ENCODE peak calls at places on chromosomes 4 and X, in eight cellular contexts. O is HEK293T, T is H9, S is NCI-H2081, R is cerebellum, B is SJSA1, H is COR-L47, W is fibroblast of pulmonary artery. D is an unnamed sample.

GRCh38 chr4:102519925-102520324 is 18.8 kb downstream of the NFKB1 start:
- DNase-seq in R (no peak), W (no peak), B (no peak), S (no peak), O (no peak), H (no peak), T (no peak), D (no peak)

GRCh38 chr4:107183155-107183774 is 147.2 kb upstream of the DKK2 start:
- DNase-seq in S (peak), H (peak), W (peak), R (peak), T (no peak), O (peak), B (no peak), D (no peak)

GRCh38 chr4:117495802-117496201 is 410.4 kb upstream of the TRAM1L1 start:
- DNase-seq in S (no peak), T (no peak), H (no peak), W (no peak), B (no peak), O (no peak), R (no peak), D (no peak)

GRCh38 chrX:20221902-20222301 is 44.8 kb downstream of the RPS6KA3 start:
- DNase-seq in W (no peak), O (no peak), S (no peak), B (no peak), H (no peak), T (no peak), R (no peak), D (no peak)

GRCh38 chr4:4259484-4260100 is 11.6 kb upstream of the TMEM128 start:
- DNase-seq in T (no peak), R (no peak), B (no peak), O (no peak), W (no peak), H (no peak), S (no peak), D (no peak)

GRCh38 chr4:152459326-152459725 is 76.6 kb downstream of the FBXW7 start:
- DNase-seq in S (no peak), O (no peak), T (no peak), H (no peak), R (no peak), B (no peak), W (no peak), D (no peak)

GRCh38 chrX:80285131-80285773 is 135.0 kb upstream of the TENT5D start:
- DNase-seq in W (peak), S (no peak), H (no peak), R (no peak), T (peak), B (no peak), O (peak), D (no peak)

GRCh38 chrX:38768079-38768478 is 33.2 kb upstream of the MID1IP1 start:
- DNase-seq in T (no peak), W (peak), B (no peak), S (peak), R (peak), H (peak), O (peak), D (peak)

GRCh38 chrX:42237956-42238355 is 314.6 kb upstream of the CASK start:
- DNase-seq in W (no peak), H (no peak), O (no peak), B (no peak), T (no peak), R (no peak), S (no peak), D (no peak)

GRCh38 chr4:56817840-56818491 is 3.5 kb downstream of the SPINK2 start:
- DNase-seq in S (no peak), W (no peak), R (no peak), O (no peak), H (no peak), T (no peak), B (no peak), D (no peak)